ENCODE peak calls at places on chromosomes 11 and 22, in five cellular contexts. Y is NCI-H446; L is activated T-helper 1 cell treated with Interleukin-2 at 50 U/mL for 16 hours; C is activated effector memory CD4-positive, alpha-beta T cell treated with Interleukin-2 at 50 U/mL for 16 hours; B is NCI-H2107. P is an unnamed sample.

GRCh38 chr11:2395211-2395730 is 5.3 kb upstream of the TSSC4 start:
- DNase-seq in L (no peak), Y (no peak), B (no peak), C (no peak), P (no peak)

GRCh38 chr11:65606876-65607613 is 7.0 kb downstream of the MAP3K11 start:
- DNase-seq in C (no peak), B (no peak), L (no peak), Y (no peak), P (peak)

GRCh38 chr11:74470526-74470925 is 3.2 kb upstream of the KCNE3 start:
- DNase-seq in Y (peak), C (no peak), B (peak), L (no peak), P (no peak)

GRCh38 chr11:69439651-69440464 is 41.6 kb upstream of the LINC01488 start:
- DNase-seq in B (no peak), Y (no peak), C (no peak), L (no peak), P (no peak)

GRCh38 chr11:69310351-69310750 is 16.4 kb downstream of the MYEOV start:
- DNase-seq in B (no peak), C (no peak), Y (no peak), L (no peak), P (no peak)

GRCh38 chr22:40076702-40077645 is 82.2 kb downstream of the FAM83F start:
- DNase-seq in B (no peak), L (no peak), Y (no peak), C (no peak), P (no peak)

GRCh38 chr22:24697671-24698082 is 76.8 kb downstream of the PIWIL3 start:
- DNase-seq in C (no peak), L (no peak), B (no peak), Y (no peak), P (no peak)

GRCh38 chr11:42175203-42175602 is 715.8 kb upstream of the LRRC4C start:
- DNase-seq in L (no peak), Y (no peak), C (no peak), B (no peak), P (no peak)

GRCh38 chr11:15232496-15232895 is 117.8 kb downstream of the INSC start:
- DNase-seq in Y (no peak), C (no peak), L (no peak), B (no peak), P (no peak)

GRCh38 chr11:45881708-45882368 is 3.6 kb upstream of the MAPK8IP1 start:
- DNase-seq in C (no peak), B (no peak), L (no peak), Y (peak), P (no peak)

GRCh38 chr11:104120493-104121200 is 43.3 kb downstream of the PDGFD start:
- DNase-seq in L (no peak), B (no peak), C (no peak), Y (peak), P (no peak)

GRCh38 chr11:91859666-91860065 is 365.0 kb upstream of the FAT3 start:
- DNase-seq in C (no peak), Y (no peak), L (no peak), B (no peak), P (no peak)

GRCh38 chr11:119375629-119376196 is 5.8 kb downstream of the USP2 start:
- DNase-seq in Y (peak), C (no peak), B (no peak), L (no peak), P (no peak)

GRCh38 chr11:94400839-94401772 is at the start of gene GPR83:
- DNase-seq in L (no peak), Y (no peak), C (no peak), B (no peak), P (no peak)

GRCh38 chr11:35261197-35261596 is 122.2 kb downstream of the CD44 start:
- DNase-seq in B (no peak), Y (no peak), L (no peak), C (no peak), P (no peak)

P was measured in HS-5.